ENCODE peak calls at places on chromosomes 13 and 19, in six cellular contexts. L is GM12878, D is HCT116, V is HepG2, F is SK-N-SH, J is K562. Y is an unnamed sample.

GRCh38 chr13:66660013-66660804 is 569.9 kb downstream of the PCDH9 start:
- DNase-seq in V (no peak), F (no peak), D (no peak), J (no peak), L (no peak), Y (peak; percentile 54)

GRCh38 chr19:1445185-1445931 is 4.6 kb upstream of the APC2 start:
- DNase-seq in J (peak; percentile 83), V (peak; percentile 37), F (peak; percentile 94), L (no peak), D (no peak), Y (no peak)

GRCh38 chr19:40461669-40462221 is 3.8 kb downstream of the BLVRB start:
- DNase-seq in L (peak; percentile 61), D (no peak), J (no peak), V (peak; percentile 59), F (no peak), Y (no peak)

GRCh38 chr13:58620171-58620570 is 988.6 kb downstream of the PCDH17 start:
- DNase-seq in L (no peak), V (no peak), D (no peak), F (peak; percentile 21), J (no peak), Y (no peak)

GRCh38 chr13:30151398-30151797 is 156.0 kb downstream of the KATNAL1 start:
- DNase-seq in L (no peak), F (no peak), D (no peak), J (no peak), V (no peak), Y (no peak)

GRCh38 chr13:86960876-86961275 is 710.3 kb upstream of the SLITRK5 start:
- DNase-seq in J (no peak), F (no peak), D (no peak), V (no peak), L (no peak), Y (no peak)

GRCh38 chr19:16225279-16226183 is 27.8 kb downstream of the AP1M1 start:
- DNase-seq in D (no peak), J (no peak), F (peak; percentile 9), L (no peak), V (no peak), Y (no peak)

GRCh38 chr19:16143399-16144215 is at the start of gene HSH2D:
- DNase-seq in V (peak; percentile 45), L (peak; percentile 90), F (no peak), J (no peak), D (peak; percentile 77), Y (no peak)

GRCh38 chr13:113904411-113904810 is 40.5 kb upstream of the GAS6 start:
- DNase-seq in V (peak; percentile 25), D (no peak), F (no peak), J (no peak), L (no peak), Y (peak; percentile 13)

GRCh38 chr13:51715613-51716012 is 88.3 kb downstream of the DHRS12 start:
- DNase-seq in V (no peak), L (no peak), D (no peak), F (no peak), J (no peak), Y (no peak)

GRCh38 chr13:97401421-97401820 is 32.5 kb upstream of the RAP2A start:
- DNase-seq in V (no peak), D (no peak), L (no peak), F (no peak), J (no peak), Y (no peak)

GRCh38 chr13:102402292-102402691 is 444 bp upstream of the FGF14 start:
- DNase-seq in V (no peak), L (no peak), J (no peak), F (peak; percentile 88), D (no peak), Y (no peak)

GRCh38 chr13:109785141-109785891 is 1.1 kb downstream of the IRS2 start:
- DNase-seq in D (no peak), V (no peak), L (no peak), F (peak; percentile 47), J (no peak), Y (no peak)
- TF ChIP-seq REST in D (no peak), V (no peak), L (no peak), F (no peak), J (no peak), Y (no peak)

GRCh38 chr19:33143897-33144405 is 12.0 kb downstream of the WDR88 start:
- DNase-seq in F (peak; percentile 88), L (no peak), J (peak; percentile 86), D (peak; percentile 38), V (peak; percentile 47), Y (peak; percentile 50)
- TF ChIP-seq SIN3A in F (no peak), L (no peak), J (no peak), D (no peak), V (no peak), Y (no peak)

GRCh38 chr19:18781885-18782527 is 9.1 kb downstream of the COMP start:
- DNase-seq in D (no peak), L (no peak), J (no peak), V (no peak), F (no peak), Y (no peak)

GRCh38 chr19:18780081-18780480 is 11.0 kb downstream of the COMP start:
- DNase-seq in F (no peak), J (no peak), V (no peak), L (no peak), D (no peak), Y (no peak)

GRCh38 chr19:18781047-18781600 is 10.0 kb downstream of the COMP start:
- DNase-seq in J (no peak), D (no peak), V (no peak), L (no peak), F (no peak), Y (no peak)

GRCh38 chr19:18778826-18779354 is 12.2 kb downstream of the COMP start:
- DNase-seq in F (no peak), D (no peak), L (no peak), V (no peak), J (no peak), Y (no peak)

GRCh38 chr19:18780631-18781030 is 10.5 kb downstream of the COMP start:
- DNase-seq in F (no peak), J (no peak), V (no peak), L (no peak), D (no peak), Y (no peak)
- TF ChIP-seq CTCF in F (no peak), J (no peak), V (peak; percentile 68), L (peak; percentile 22), D (no peak), Y (no peak)

GRCh38 chr19:50718255-50719118 is 1.1 kb downstream of the SHANK1 start:
- DNase-seq in J (peak; percentile 61), V (no peak), L (no peak), F (peak; percentile 85), D (no peak), Y (no peak)
- TF ChIP-seq REST in J (no peak), V (no peak), L (no peak), F (no peak), D (no peak), Y (no peak)

Y was measured in Panc1.